ENCODE peak calls at places on chromosomes 16 and 17, in seven cellular contexts. One of them, this sample, is unnamed. For H3K36me3, the result is how much of the 10 kb centered on the place peaks cover.

GRCh38 chr16:87207965-87208364 is 109.2 kb downstream of the C16orf95 start:
- DNase-seq in adrenal gland: no peak
- DNase-seq in effector memory CD4-positive, alpha-beta T cell: no peak
- DNase-seq in prostate gland: no peak
- DNase-seq in transverse colon: no peak
- DNase-seq in CD8-positive, alpha-beta memory T cell: no peak
- DNase-seq in body of pancreas: no peak
- DNase-seq in this sample: no peak

GRCh38 chr17:42282478-42283080 is 5.7 kb upstream of the STAT5A start:
- DNase-seq in transverse colon: no peak
- DNase-seq in effector memory CD4-positive, alpha-beta T cell: no peak
- DNase-seq in body of pancreas: peak
- DNase-seq in CD8-positive, alpha-beta memory T cell: no peak
- DNase-seq in adrenal gland: no peak
- DNase-seq in prostate gland: no peak
- DNase-seq in this sample: no peak

GRCh38 chr16:88102597-88102996 is 151.4 kb downstream of the BANP start:
- DNase-seq in body of pancreas: no peak
- DNase-seq in transverse colon: no peak
- DNase-seq in CD8-positive, alpha-beta memory T cell: no peak
- DNase-seq in adrenal gland: no peak
- DNase-seq in prostate gland: no peak
- DNase-seq in effector memory CD4-positive, alpha-beta T cell: no peak
- DNase-seq in this sample: peak

GRCh38 chr16:35629001-35629400 is 2169.6 kb downstream of the TP53TG3F start:
- DNase-seq in body of pancreas: no peak
- DNase-seq in transverse colon: no peak
- DNase-seq in effector memory CD4-positive, alpha-beta T cell: no peak
- DNase-seq in prostate gland: no peak
- DNase-seq in adrenal gland: no peak
- DNase-seq in CD8-positive, alpha-beta memory T cell: no peak
- DNase-seq in this sample: peak

GRCh38 chr17:27668488-27668823 is 37.5 kb downstream of the LGALS9 start:
- DNase-seq in effector memory CD4-positive, alpha-beta T cell: no peak
- DNase-seq in transverse colon: no peak
- DNase-seq in CD8-positive, alpha-beta memory T cell: no peak
- DNase-seq in prostate gland: no peak
- DNase-seq in adrenal gland: no peak
- DNase-seq in body of pancreas: no peak
- DNase-seq in this sample: peak

GRCh38 chr16:15976225-15976812 is 26.9 kb downstream of the ABCC1 start:
- DNase-seq in effector memory CD4-positive, alpha-beta T cell: no peak
- DNase-seq in CD8-positive, alpha-beta memory T cell: no peak
- DNase-seq in prostate gland: no peak
- DNase-seq in body of pancreas: no peak
- DNase-seq in adrenal gland: no peak
- DNase-seq in transverse colon: no peak
- DNase-seq in this sample: no peak

GRCh38 chr17:71339219-71339618 is 781.6 kb upstream of the SOX9 start:
- DNase-seq in CD8-positive, alpha-beta memory T cell: no peak
- DNase-seq in body of pancreas: no peak
- DNase-seq in prostate gland: no peak
- DNase-seq in effector memory CD4-positive, alpha-beta T cell: no peak
- DNase-seq in adrenal gland: no peak
- DNase-seq in transverse colon: no peak
- DNase-seq in this sample: no peak

GRCh38 chr17:57354669-57355068 is 98.3 kb downstream of the MSI2 start:
- DNase-seq in CD8-positive, alpha-beta memory T cell: no peak
- DNase-seq in transverse colon: no peak
- DNase-seq in body of pancreas: no peak
- DNase-seq in adrenal gland: no peak
- DNase-seq in effector memory CD4-positive, alpha-beta T cell: no peak
- DNase-seq in prostate gland: no peak
- DNase-seq in this sample: no peak

GRCh38 chr16:2977440-2977839 is 2.8 kb downstream of the PKMYT1 start:
- DNase-seq in body of pancreas: peak
- DNase-seq in prostate gland: peak
- DNase-seq in adrenal gland: no peak
- DNase-seq in effector memory CD4-positive, alpha-beta T cell: no peak
- DNase-seq in CD8-positive, alpha-beta memory T cell: no peak
- DNase-seq in transverse colon: peak
- DNase-seq in this sample: no peak

GRCh38 chr16:2056681-2057407 is 9.1 kb downstream of the TSC2 start:
- DNase-seq in CD8-positive, alpha-beta memory T cell: no peak
- DNase-seq in prostate gland: no peak
- DNase-seq in transverse colon: no peak
- DNase-seq in adrenal gland: no peak
- DNase-seq in body of pancreas: no peak
- DNase-seq in effector memory CD4-positive, alpha-beta T cell: no peak
- DNase-seq in this sample: peak

GRCh38 chr16:379183-379960 is 2.4 kb downstream of the PGAP6 start:
- DNase-seq in body of pancreas: peak
- DNase-seq in adrenal gland: no peak
- DNase-seq in effector memory CD4-positive, alpha-beta T cell: no peak
- DNase-seq in prostate gland: peak
- DNase-seq in CD8-positive, alpha-beta memory T cell: no peak
- DNase-seq in transverse colon: peak
- DNase-seq in this sample: peak

GRCh38 chr16:65700599-65700998 is 578.7 kb upstream of the CDH11 start:
- DNase-seq in adrenal gland: no peak
- DNase-seq in body of pancreas: no peak
- DNase-seq in transverse colon: no peak
- DNase-seq in prostate gland: no peak
- DNase-seq in effector memory CD4-positive, alpha-beta T cell: no peak
- DNase-seq in CD8-positive, alpha-beta memory T cell: no peak
- DNase-seq in this sample: no peak

GRCh38 chr16:24800586-24800985 is 45.2 kb upstream of the SLC5A11 start:
- DNase-seq in prostate gland: no peak
- DNase-seq in body of pancreas: no peak
- DNase-seq in adrenal gland: no peak
- DNase-seq in CD8-positive, alpha-beta memory T cell: no peak
- DNase-seq in effector memory CD4-positive, alpha-beta T cell: no peak
- DNase-seq in transverse colon: no peak
- DNase-seq in this sample: peak

GRCh38 chr16:17266606-17267313 is 204.0 kb downstream of the XYLT1 start:
- DNase-seq in transverse colon: peak
- DNase-seq in effector memory CD4-positive, alpha-beta T cell: no peak
- DNase-seq in adrenal gland: peak
- DNase-seq in body of pancreas: peak
- DNase-seq in CD8-positive, alpha-beta memory T cell: no peak
- DNase-seq in prostate gland: no peak
- DNase-seq in this sample: no peak

GRCh38 chr16:55248494-55248893 is 75.5 kb upstream of the IRX6 start:
- DNase-seq in adrenal gland: no peak
- DNase-seq in prostate gland: no peak
- DNase-seq in body of pancreas: no peak
- DNase-seq in effector memory CD4-positive, alpha-beta T cell: no peak
- DNase-seq in CD8-positive, alpha-beta memory T cell: no peak
- DNase-seq in transverse colon: peak
- DNase-seq in this sample: peak

GRCh38 chr17:47253541-47254402 is at the start of gene ITGB3:
- DNase-seq in prostate gland: peak
- DNase-seq in effector memory CD4-positive, alpha-beta T cell: peak
- DNase-seq in transverse colon: peak
- DNase-seq in CD8-positive, alpha-beta memory T cell: peak
- DNase-seq in body of pancreas: peak
- DNase-seq in adrenal gland: peak
- DNase-seq in this sample: peak

GRCh38 chr16:3212567-3212966 is 22.4 kb downstream of the ZNF200 start:
- DNase-seq in adrenal gland: no peak
- DNase-seq in transverse colon: no peak
- DNase-seq in body of pancreas: no peak
- DNase-seq in effector memory CD4-positive, alpha-beta T cell: no peak
- DNase-seq in prostate gland: no peak
- DNase-seq in CD8-positive, alpha-beta memory T cell: no peak
- DNase-seq in this sample: no peak

GRCh38 chr17:50542795-50543774 is 3.9 kb upstream of the SPATA20 start:
- DNase-seq in body of pancreas: peak
- DNase-seq in transverse colon: peak
- DNase-seq in effector memory CD4-positive, alpha-beta T cell: no peak
- DNase-seq in CD8-positive, alpha-beta memory T cell: no peak
- DNase-seq in adrenal gland: peak
- DNase-seq in prostate gland: peak
- DNase-seq in this sample: peak

GRCh38 chr16:25126820-25127232 is 15.3 kb downstream of the LCMT1 start:
- DNase-seq in prostate gland: no peak
- DNase-seq in transverse colon: peak
- DNase-seq in body of pancreas: peak
- DNase-seq in effector memory CD4-positive, alpha-beta T cell: no peak
- DNase-seq in adrenal gland: peak
- DNase-seq in CD8-positive, alpha-beta memory T cell: peak
- DNase-seq in this sample: no peak

GRCh38 chr16:376817-377418 is 4.9 kb downstream of the PGAP6 start:
- DNase-seq in prostate gland: no peak
- DNase-seq in CD8-positive, alpha-beta memory T cell: no peak
- DNase-seq in transverse colon: no peak
- DNase-seq in body of pancreas: peak
- DNase-seq in adrenal gland: no peak
- DNase-seq in effector memory CD4-positive, alpha-beta T cell: no peak
- DNase-seq in this sample: peak

GRCh38 chr17:67441052-67441738 is 64.1 kb downstream of the PITPNC1 start:
- DNase-seq in body of pancreas: no peak
- DNase-seq in transverse colon: peak
- DNase-seq in prostate gland: no peak
- DNase-seq in effector memory CD4-positive, alpha-beta T cell: peak
- DNase-seq in CD8-positive, alpha-beta memory T cell: peak
- DNase-seq in adrenal gland: peak
- DNase-seq in this sample: no peak

GRCh38 chr16:89256651-89257254 is 39.2 kb downstream of the ZNF778 start:
- DNase-seq in transverse colon: peak
- DNase-seq in prostate gland: peak
- DNase-seq in adrenal gland: peak
- DNase-seq in effector memory CD4-positive, alpha-beta T cell: peak
- DNase-seq in body of pancreas: peak
- DNase-seq in CD8-positive, alpha-beta memory T cell: peak
- DNase-seq in this sample: peak
- H3K4me3 ChIP-seq in transverse colon: peak
- H3K4me3 ChIP-seq in prostate gland: peak
- H3K4me3 ChIP-seq in adrenal gland: no peak
- H3K4me3 ChIP-seq in effector memory CD4-positive, alpha-beta T cell: peak
- H3K4me3 ChIP-seq in body of pancreas: no peak
- H3K4me3 ChIP-seq in CD8-positive, alpha-beta memory T cell: no peak
- H3K4me3 ChIP-seq in this sample: peak

GRCh38 chr17:75755205-75755901 is 9.6 kb downstream of the GALK1 start:
- DNase-seq in effector memory CD4-positive, alpha-beta T cell: no peak
- DNase-seq in transverse colon: no peak
- DNase-seq in adrenal gland: no peak
- DNase-seq in CD8-positive, alpha-beta memory T cell: no peak
- DNase-seq in prostate gland: no peak
- DNase-seq in body of pancreas: no peak
- DNase-seq in this sample: no peak

GRCh38 chr17:75755990-75756389 is 9.0 kb downstream of the GALK1 start:
- DNase-seq in CD8-positive, alpha-beta memory T cell: no peak
- DNase-seq in transverse colon: no peak
- DNase-seq in body of pancreas: no peak
- DNase-seq in adrenal gland: no peak
- DNase-seq in effector memory CD4-positive, alpha-beta T cell: no peak
- DNase-seq in prostate gland: no peak
- DNase-seq in this sample: no peak

GRCh38 chr17:75758131-75758905 is 6.7 kb downstream of the GALK1 start:
- DNase-seq in effector memory CD4-positive, alpha-beta T cell: no peak
- DNase-seq in CD8-positive, alpha-beta memory T cell: no peak
- DNase-seq in body of pancreas: no peak
- DNase-seq in prostate gland: no peak
- DNase-seq in adrenal gland: no peak
- DNase-seq in transverse colon: no peak
- DNase-seq in this sample: peak

GRCh38 chr17:75756451-75757085 is 8.4 kb downstream of the GALK1 start:
- DNase-seq in body of pancreas: no peak
- DNase-seq in prostate gland: no peak
- DNase-seq in transverse colon: no peak
- DNase-seq in CD8-positive, alpha-beta memory T cell: no peak
- DNase-seq in adrenal gland: no peak
- DNase-seq in effector memory CD4-positive, alpha-beta T cell: no peak
- DNase-seq in this sample: no peak

GRCh38 chr17:75757086-75757681 is 7.8 kb downstream of the GALK1 start:
- DNase-seq in adrenal gland: no peak
- DNase-seq in CD8-positive, alpha-beta memory T cell: no peak
- DNase-seq in transverse colon: no peak
- DNase-seq in effector memory CD4-positive, alpha-beta T cell: no peak
- DNase-seq in body of pancreas: no peak
- DNase-seq in prostate gland: no peak
- DNase-seq in this sample: no peak
- H3K36me3 ChIP-seq in adrenal gland: under half
- H3K36me3 ChIP-seq in CD8-positive, alpha-beta memory T cell: under half
- H3K36me3 ChIP-seq in transverse colon: under half
- H3K36me3 ChIP-seq in effector memory CD4-positive, alpha-beta T cell: under half
- H3K36me3 ChIP-seq in body of pancreas: under half
- H3K36me3 ChIP-seq in prostate gland: under half
- H3K36me3 ChIP-seq in this sample: under half

GRCh38 chr17:31320231-31320630 is 1.2 kb downstream of the EVI2A start:
- DNase-seq in effector memory CD4-positive, alpha-beta T cell: no peak
- DNase-seq in body of pancreas: no peak
- DNase-seq in prostate gland: no peak
- DNase-seq in adrenal gland: no peak
- DNase-seq in CD8-positive, alpha-beta memory T cell: no peak
- DNase-seq in transverse colon: no peak
- DNase-seq in this sample: no peak

GRCh38 chr17:31320791-31321190 is 631 bp downstream of the EVI2A start:
- DNase-seq in transverse colon: no peak
- DNase-seq in CD8-positive, alpha-beta memory T cell: no peak
- DNase-seq in adrenal gland: no peak
- DNase-seq in prostate gland: no peak
- DNase-seq in effector memory CD4-positive, alpha-beta T cell: no peak
- DNase-seq in body of pancreas: no peak
- DNase-seq in this sample: no peak

GRCh38 chr17:31321481-31321880 is at the start of gene EVI2A:
- DNase-seq in prostate gland: no peak
- DNase-seq in body of pancreas: no peak
- DNase-seq in CD8-positive, alpha-beta memory T cell: peak
- DNase-seq in adrenal gland: peak
- DNase-seq in transverse colon: peak
- DNase-seq in effector memory CD4-positive, alpha-beta T cell: peak
- DNase-seq in this sample: no peak

GRCh38 chr17:31323551-31323950 is 2.1 kb upstream of the EVI2A start:
- DNase-seq in CD8-positive, alpha-beta memory T cell: no peak
- DNase-seq in transverse colon: no peak
- DNase-seq in prostate gland: no peak
- DNase-seq in body of pancreas: no peak
- DNase-seq in effector memory CD4-positive, alpha-beta T cell: no peak
- DNase-seq in adrenal gland: no peak
- DNase-seq in this sample: no peak

GRCh38 chr17:31321971-31322370 is 549 bp upstream of the EVI2A start:
- DNase-seq in effector memory CD4-positive, alpha-beta T cell: no peak
- DNase-seq in prostate gland: no peak
- DNase-seq in transverse colon: no peak
- DNase-seq in body of pancreas: no peak
- DNase-seq in adrenal gland: no peak
- DNase-seq in CD8-positive, alpha-beta memory T cell: no peak
- DNase-seq in this sample: no peak
- H3K4me3 ChIP-seq in effector memory CD4-positive, alpha-beta T cell: peak
- H3K4me3 ChIP-seq in prostate gland: no peak
- H3K4me3 ChIP-seq in transverse colon: no peak
- H3K4me3 ChIP-seq in body of pancreas: no peak
- H3K4me3 ChIP-seq in adrenal gland: no peak
- H3K4me3 ChIP-seq in CD8-positive, alpha-beta memory T cell: peak
- H3K4me3 ChIP-seq in this sample: no peak

DNA sequence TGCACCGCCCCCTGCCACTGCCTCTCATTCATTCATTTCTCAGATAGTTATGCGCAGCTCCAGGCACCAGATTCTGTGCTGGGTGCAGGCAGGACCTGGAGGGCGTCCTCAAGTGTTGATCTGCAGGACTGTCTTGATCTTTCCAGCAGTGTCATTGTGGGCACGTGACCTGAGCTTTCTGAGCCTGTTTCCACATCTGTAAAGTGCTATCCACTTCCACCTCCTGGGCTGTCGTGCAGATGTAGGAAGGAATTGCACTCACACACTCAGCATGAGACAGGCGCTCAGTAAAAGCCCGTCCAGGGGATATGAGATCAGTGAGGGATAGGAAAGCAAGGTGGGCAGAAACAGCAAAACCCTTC is 22.6 kb downstream of the METTL22 start:
- DNase-seq in CD8-positive, alpha-beta memory T cell: no peak
- DNase-seq in prostate gland: no peak
- DNase-seq in effector memory CD4-positive, alpha-beta T cell: no peak
- DNase-seq in transverse colon: no peak
- DNase-seq in adrenal gland: no peak
- DNase-seq in body of pancreas: no peak
- DNase-seq in this sample: no peak
- H3K36me3 ChIP-seq in CD8-positive, alpha-beta memory T cell: under half
- H3K36me3 ChIP-seq in prostate gland: under half
- H3K36me3 ChIP-seq in effector memory CD4-positive, alpha-beta T cell: under half
- H3K36me3 ChIP-seq in transverse colon: half or more
- H3K36me3 ChIP-seq in adrenal gland: half or more
- H3K36me3 ChIP-seq in body of pancreas: under half
- H3K36me3 ChIP-seq in this sample: under half